ENCODE peak calls at places on chromosome 22, in five cellular contexts. V is HCT116, C is K562, U is H1, F is GM12878. E is an unnamed sample.

GRCh38 chr22:42203609-42204008 is 66.8 kb downstream of the TCF20 start:
- DNase-seq in F (no peak), U (no peak), V (no peak), C (no peak), E (no peak)

GRCh38 chr22:41619979-41620645 is 731 bp downstream of the DESI1 start:
- DNase-seq in F (no peak), U (no peak), C (peak), V (no peak), E (peak)

GRCh38 chr22:35728639-35729308 is 11.1 kb downstream of the APOL5 start:
- DNase-seq in V (no peak), U (no peak), C (no peak), F (no peak), E (no peak)

GRCh38 chr22:40588726-40589125 is 47.8 kb downstream of the MRTFA start:
- DNase-seq in V (no peak), C (no peak), F (no peak), U (no peak), E (no peak)

GRCh38 chr22:39317084-39317755 is 2.2 kb downstream of the RPL3 start:
- DNase-seq in F (no peak), C (no peak), V (no peak), U (no peak), E (no peak)

GRCh38 chr22:30348837-30349236 is 7.9 kb downstream of the SF3A1 start:
- DNase-seq in C (no peak), V (no peak), F (no peak), U (no peak), E (no peak)

GRCh38 chr22:28594784-28595324 is 84.8 kb downstream of the TTC28 start:
- DNase-seq in U (no peak), F (no peak), C (peak), V (peak), E (peak)

GRCh38 chr22:36472689-36473088 is 8.8 kb downstream of the TXN2 start:
- DNase-seq in V (no peak), U (no peak), F (no peak), C (no peak), E (no peak)

GRCh38 chr22:35973388-35973787 is 55.2 kb downstream of the RBFOX2 start:
- DNase-seq in F (no peak), C (no peak), U (no peak), V (no peak), E (no peak)

GRCh38 chr22:42680648-42681047 is 31.5 kb upstream of the CYB5R3 start:
- DNase-seq in F (no peak), U (no peak), V (peak), C (peak), E (no peak)

GRCh38 chr22:27616033-27616432 is 185.5 kb downstream of the MN1 start:
- DNase-seq in C (no peak), F (no peak), V (no peak), U (no peak), E (no peak)

GRCh38 chr22:23227380-23227779 is 47.1 kb downstream of the BCR start:
- DNase-seq in C (peak), F (no peak), V (no peak), U (no peak), E (no peak)

GRCh38 chr22:49155809-49156580 is 671.7 kb downstream of the BRD1 start:
- DNase-seq in V (no peak), C (no peak), F (no peak), U (no peak), E (no peak)

GRCh38 chr22:47793304-47794101 is 1031.1 kb downstream of the TBC1D22A start:
- DNase-seq in U (no peak), C (no peak), V (no peak), F (no peak), E (no peak)

GRCh38 chr22:31920306-31920705 is 24.0 kb upstream of the YWHAH start:
- DNase-seq in C (no peak), V (no peak), U (no peak), F (no peak), E (no peak)

GRCh38 chr22:31921106-31921505 is 23.2 kb upstream of the YWHAH start:
- DNase-seq in F (no peak), V (no peak), U (no peak), C (no peak), E (no peak)

GRCh38 chr22:31915499-31916065 is 28.8 kb upstream of the YWHAH start:
- DNase-seq in U (no peak), F (no peak), C (no peak), V (no peak), E (no peak)

GRCh38 chr22:31919730-31920129 is 24.6 kb upstream of the YWHAH start:
- DNase-seq in V (no peak), C (no peak), U (no peak), F (no peak), E (no peak)

DNA sequence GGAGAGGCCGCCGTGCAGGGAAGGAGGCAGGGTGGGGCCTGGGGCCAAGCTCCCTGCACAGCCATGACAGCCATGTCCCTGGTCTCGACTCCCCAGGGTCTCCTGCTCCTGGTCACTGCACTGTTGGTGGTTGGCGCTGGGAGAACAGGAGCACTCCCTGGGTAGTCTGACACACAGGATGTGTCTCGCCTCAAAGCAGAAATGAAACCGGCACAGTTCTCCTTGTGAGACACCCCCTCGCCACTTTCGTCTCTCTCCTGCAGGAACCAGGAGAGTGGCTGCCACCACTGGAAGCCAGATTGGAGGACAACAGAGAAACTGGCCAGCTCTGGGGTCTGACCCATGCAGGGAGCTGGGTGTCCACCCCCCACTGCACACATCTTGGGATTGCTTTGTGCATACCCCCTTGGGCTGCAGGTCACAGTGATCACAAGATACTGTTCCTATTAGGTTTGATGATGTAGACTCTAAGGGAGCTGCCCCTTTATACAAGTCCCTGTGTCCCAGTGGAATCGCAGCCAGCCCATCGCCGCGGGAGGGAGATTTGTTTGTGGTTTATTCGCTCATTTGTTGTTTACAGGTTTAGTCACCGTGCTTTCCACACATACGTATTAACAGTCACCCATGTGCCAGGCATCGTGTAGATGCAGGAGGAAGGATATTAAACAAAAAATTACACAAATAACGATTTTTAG is 27.0 kb upstream of the YWHAH start:
- DNase-seq in F (peak), U (no peak), C (no peak), V (no peak), E (no peak)
- H3K9ac ChIP-seq in F (no peak), U (no peak), C (no peak), V (no peak), E (no peak)

GRCh38 chr22:46774456-46775363 is 12.3 kb downstream of the TBC1D22A start:
- DNase-seq in V (no peak), C (no peak), F (no peak), U (no peak), E (no peak)
- TF ChIP-seq YY1 in V (no peak), C (no peak), F (peak), U (no peak), E (no peak)

GRCh38 chr22:46025225-46025972 is 48.4 kb upstream of the WNT7B start:
- DNase-seq in C (no peak), V (no peak), F (no peak), U (no peak), E (no peak)

GRCh38 chr22:46027219-46028068 is 50.5 kb upstream of the WNT7B start:
- DNase-seq in V (no peak), C (peak), U (no peak), F (no peak), E (no peak)

GRCh38 chr22:46024136-46024840 is 47.3 kb upstream of the WNT7B start:
- DNase-seq in F (no peak), V (no peak), U (no peak), C (no peak), E (no peak)

GRCh38 chr22:46026907-46027218 is 49.9 kb upstream of the WNT7B start:
- DNase-seq in F (no peak), C (no peak), U (no peak), V (no peak), E (no peak)

DNA sequence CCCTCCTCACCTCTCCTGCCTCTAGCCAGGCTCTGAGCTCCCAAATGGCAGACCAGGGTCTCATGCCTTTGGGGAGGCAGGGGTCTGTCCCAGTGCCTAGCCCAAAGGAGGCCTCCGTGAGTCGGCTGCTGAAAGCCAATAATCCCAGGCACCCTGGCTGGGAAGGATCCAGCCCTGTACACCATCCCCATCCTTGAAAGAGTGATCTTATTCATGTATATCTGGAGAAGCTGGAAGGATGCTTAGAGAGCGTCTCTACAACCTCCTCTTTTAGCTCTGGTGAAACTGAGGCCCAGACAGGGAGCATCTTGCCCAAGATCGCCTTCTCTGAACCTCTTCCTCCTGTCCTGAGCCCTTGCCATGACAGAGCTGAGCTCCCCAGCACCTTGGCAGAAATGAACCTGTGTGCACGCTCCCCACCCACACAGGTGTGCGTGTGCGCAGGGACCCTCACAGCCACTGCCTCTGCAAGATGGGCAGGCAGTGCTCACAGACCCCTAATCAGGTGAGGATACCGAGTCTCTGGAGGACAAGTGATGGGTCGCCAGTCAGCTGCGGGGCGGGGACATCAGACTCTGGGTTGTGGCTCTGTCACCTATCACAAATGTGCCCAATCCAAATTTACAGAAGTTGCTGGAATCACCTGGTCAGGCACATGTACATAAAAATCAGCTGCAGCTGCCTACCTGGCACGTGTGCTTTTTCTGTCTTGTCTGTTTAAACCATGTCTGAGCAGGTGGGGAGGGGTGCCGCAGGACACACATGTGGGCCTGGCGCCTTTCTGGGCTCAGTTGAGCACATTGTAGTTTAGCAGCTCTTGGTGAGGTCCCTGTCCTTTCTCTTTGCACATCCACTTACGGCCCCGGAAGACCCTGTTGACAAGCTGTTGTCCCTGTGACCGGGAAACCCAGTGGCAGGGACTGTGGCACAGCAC is 49.3 kb upstream of the WNT7B start:
- DNase-seq in U (no peak), V (no peak), C (no peak), F (no peak), E (no peak)
- H3K9ac ChIP-seq in U (no peak), V (no peak), C (no peak), F (no peak), E (no peak)

GRCh38 chr22:50307891-50308596 is 598 bp upstream of the PLXNB2 start:
- DNase-seq in C (no peak), U (no peak), F (no peak), V (no peak), E (no peak)

GRCh38 chr22:50308597-50308935 is 1.1 kb upstream of the PLXNB2 start:
- DNase-seq in C (peak), V (no peak), U (no peak), F (no peak), E (no peak)

GRCh38 chr22:50305658-50306566 is 1.5 kb downstream of the PLXNB2 start:
- DNase-seq in V (peak), F (peak), C (peak), U (no peak), E (no peak)

GRCh38 chr22:50305393-50305657 is 2.1 kb downstream of the PLXNB2 start:
- DNase-seq in F (no peak), U (no peak), V (no peak), C (no peak), E (no peak)

DNA sequence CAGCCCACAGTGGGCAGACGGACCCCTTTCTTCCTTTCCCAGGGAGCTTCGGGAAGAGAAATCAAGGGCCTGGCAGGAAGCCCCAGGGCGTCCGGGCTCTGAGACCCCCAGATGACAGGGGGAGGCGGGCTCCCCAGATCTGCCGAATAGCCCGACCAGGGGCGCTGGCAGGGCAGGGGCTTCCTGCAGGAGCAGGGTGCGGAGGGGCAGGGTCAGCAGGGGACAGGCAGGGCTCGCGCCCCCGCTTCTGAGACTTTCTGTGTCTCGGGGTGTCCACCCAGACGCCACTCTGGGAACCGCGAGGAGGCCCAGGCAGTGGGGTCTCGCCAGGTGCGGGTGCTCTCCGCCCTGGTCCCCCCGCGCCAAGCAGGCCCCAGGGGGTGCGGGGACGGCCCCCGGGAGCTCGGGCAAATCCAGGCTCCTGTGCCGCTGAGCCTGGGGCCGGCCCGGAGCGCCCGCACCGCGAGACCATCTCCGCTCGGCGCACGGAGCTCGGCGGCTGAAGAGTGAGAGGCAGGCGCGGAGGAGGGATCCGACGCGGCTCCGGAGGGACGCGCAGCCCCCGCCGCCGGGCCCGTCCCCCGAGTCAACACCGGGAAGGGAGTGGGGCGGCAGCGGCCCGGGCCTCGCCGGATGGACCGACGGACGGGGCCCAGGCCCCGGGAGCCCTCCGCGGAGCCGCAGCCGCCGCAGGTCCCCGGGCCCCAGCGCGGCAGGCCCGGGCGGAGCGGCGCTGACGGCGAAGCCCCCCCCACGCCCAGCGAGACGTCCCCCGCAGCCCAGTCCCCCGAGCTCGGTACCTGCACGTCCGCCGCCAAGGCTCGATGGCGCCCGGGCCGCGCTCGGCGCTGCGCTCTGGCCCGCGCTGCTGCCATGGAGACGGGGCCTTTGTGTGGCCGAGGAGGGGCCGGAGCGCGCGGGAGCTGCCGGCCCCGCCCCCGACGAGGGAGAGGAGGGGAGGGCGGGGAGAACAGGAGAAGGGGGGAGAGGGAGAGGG is at the start of gene PLXNB2:
- DNase-seq in C (peak), F (no peak), U (no peak), V (peak), E (peak)
- TF ChIP-seq YY1 in C (peak), F (peak), U (peak), V (peak), E (no peak)

GRCh38 chr22:26066534-26066933 is 102.7 kb upstream of the SEZ6L start:
- DNase-seq in F (no peak), V (no peak), U (peak), C (no peak), E (peak)
- H3K9ac ChIP-seq in F (no peak), V (no peak), U (no peak), C (no peak), E (peak)

DNA sequence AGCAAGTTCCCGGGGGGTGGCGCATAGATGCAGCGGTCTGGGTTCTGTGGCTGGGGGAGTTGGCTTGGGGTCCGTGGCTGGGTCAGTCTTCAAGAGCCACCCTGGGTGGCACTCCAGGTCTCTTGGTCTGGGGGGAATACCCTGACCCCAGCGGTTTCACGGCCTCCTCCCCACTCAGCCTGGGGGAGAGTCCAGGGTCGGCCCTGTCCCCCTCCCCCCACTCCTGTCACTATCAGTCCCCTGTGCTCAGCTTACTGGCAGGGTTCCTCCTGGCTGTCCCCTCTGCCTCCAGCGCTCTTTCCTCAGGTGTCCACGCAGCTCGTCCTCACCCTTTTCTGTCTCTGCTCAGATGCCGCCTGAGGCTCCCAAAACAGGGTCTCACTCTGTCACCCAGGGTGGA is 68.5 kb upstream of the PARVG start:
- DNase-seq in F (no peak), C (no peak), U (no peak), V (no peak), E (no peak)
- TF ChIP-seq YY1 in F (no peak), C (no peak), U (no peak), V (no peak), E (no peak)

GRCh38 chr22:37599161-37599560 is 9.5 kb upstream of the GGA1 start:
- DNase-seq in F (no peak), V (no peak), C (no peak), U (no peak), E (no peak)

GRCh38 chr22:37601540-37602442 is 6.8 kb upstream of the GGA1 start:
- DNase-seq in F (peak), C (peak), V (peak), U (peak), E (peak)

GRCh38 chr22:37604875-37605274 is 3.8 kb upstream of the GGA1 start:
- DNase-seq in V (no peak), C (no peak), U (no peak), F (no peak), E (no peak)

GRCh38 chr22:37604074-37604473 is 4.6 kb upstream of the GGA1 start:
- DNase-seq in F (no peak), V (no peak), U (no peak), C (no peak), E (no peak)

DNA sequence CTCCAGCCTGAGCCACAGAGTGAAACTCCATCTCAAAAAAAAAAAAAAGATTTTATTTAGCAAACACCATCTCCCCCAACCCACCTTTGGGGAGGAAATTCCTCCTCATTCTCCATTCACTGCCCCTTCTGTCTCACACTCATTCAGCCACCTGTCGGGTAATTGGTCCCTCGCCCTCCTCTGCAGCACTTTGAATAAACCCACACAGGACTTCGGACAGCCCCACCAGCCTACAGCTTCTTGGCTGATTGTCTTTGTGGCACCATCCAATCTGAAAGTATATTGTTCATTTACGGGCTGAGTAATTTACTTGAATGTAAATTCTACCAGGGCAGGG is 7.5 kb upstream of the GGA1 start:
- DNase-seq in V (no peak), F (no peak), C (no peak), U (no peak), E (no peak)
- H3K9ac ChIP-seq in V (no peak), F (no peak), C (peak), U (no peak), E (no peak)

DNA sequence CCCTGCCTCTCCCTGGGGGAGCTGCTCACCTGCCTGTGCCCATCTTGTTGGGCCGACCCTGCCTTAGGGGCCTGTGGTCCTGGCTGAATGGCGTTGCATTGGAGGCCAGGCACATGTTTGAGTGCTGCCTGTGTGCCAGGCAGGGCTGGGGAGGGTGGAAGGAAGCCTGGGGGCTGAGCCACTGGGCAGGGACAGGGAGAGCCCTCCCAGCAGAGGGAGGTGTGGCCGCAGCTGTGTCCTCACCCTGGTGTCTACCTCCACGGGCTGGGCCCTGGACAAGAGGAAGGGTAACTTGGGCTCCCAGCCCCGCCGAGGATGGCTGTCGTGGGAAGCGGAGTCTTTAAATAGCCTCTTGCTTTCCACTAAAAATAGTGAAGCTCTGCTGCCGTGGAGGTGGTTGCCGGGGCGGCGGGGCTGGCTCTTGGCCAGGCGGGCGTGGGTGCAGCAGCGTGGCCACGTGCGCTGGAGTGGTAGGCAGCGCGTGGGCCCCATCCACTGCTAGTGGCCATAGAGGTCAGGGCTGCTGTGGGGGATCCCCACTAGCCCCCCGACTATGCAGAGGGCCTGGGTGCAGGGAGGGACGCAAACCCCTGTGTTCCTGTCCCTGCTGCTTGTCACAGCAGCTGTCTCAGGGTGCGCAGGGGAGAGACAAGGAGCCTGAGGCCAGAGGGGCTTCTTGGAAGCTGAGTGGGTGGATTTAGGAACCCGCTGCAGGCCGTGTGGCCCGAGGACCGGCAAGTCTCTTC is 6.2 kb downstream of the ZDHHC8 start:
- DNase-seq in F (no peak), C (no peak), U (no peak), V (no peak), E (no peak)
- TF ChIP-seq YY1 in F (no peak), C (no peak), U (no peak), V (no peak), E (no peak)

E was measured in NT2/D1.